ENCODE peak calls at places on chromosomes 2 and 18, in seven cellular contexts. One of them, this sample, is unnamed.

GRCh38 chr18:34772887-34773286 is 62.8 kb downstream of the DTNA start:
- DNase-seq in uterus: no peak
- DNase-seq in epithelial cell of esophagus: no peak
- DNase-seq in heart right ventricle: no peak
- DNase-seq in H9: no peak
- DNase-seq in cardiac muscle cell: peak; percentile 15
- DNase-seq in IMR-90: peak; percentile 79
- DNase-seq in this sample: no peak

GRCh38 chr18:32612651-32613050 is 142.0 kb upstream of the GAREM1 start:
- DNase-seq in uterus: no peak
- DNase-seq in epithelial cell of esophagus: no peak
- DNase-seq in heart right ventricle: no peak
- DNase-seq in H9: no peak
- DNase-seq in cardiac muscle cell: no peak
- DNase-seq in IMR-90: no peak
- DNase-seq in this sample: no peak

GRCh38 chr18:12393998-12394397 is 13.7 kb upstream of the PRELID3A start:
- DNase-seq in uterus: no peak
- DNase-seq in epithelial cell of esophagus: peak; percentile 50
- DNase-seq in heart right ventricle: no peak
- DNase-seq in H9: no peak
- DNase-seq in cardiac muscle cell: no peak
- DNase-seq in IMR-90: no peak
- DNase-seq in this sample: no peak

GRCh38 chr18:7617738-7618422 is 50.8 kb downstream of the PTPRM start:
- DNase-seq in uterus: peak; percentile 53
- DNase-seq in epithelial cell of esophagus: peak; percentile 51
- DNase-seq in heart right ventricle: peak; percentile 67
- DNase-seq in H9: no peak
- DNase-seq in cardiac muscle cell: peak; percentile 86
- DNase-seq in IMR-90: peak; percentile 70
- DNase-seq in this sample: no peak

GRCh38 chr18:9862686-9863085 is 23.1 kb upstream of the TXNDC2 start:
- DNase-seq in uterus: no peak
- DNase-seq in epithelial cell of esophagus: no peak
- DNase-seq in heart right ventricle: no peak
- DNase-seq in H9: no peak
- DNase-seq in cardiac muscle cell: no peak
- DNase-seq in IMR-90: no peak
- DNase-seq in this sample: no peak

GRCh38 chr2:206083602-206084467 is 2.1 kb downstream of the INO80D start:
- DNase-seq in uterus: no peak
- DNase-seq in epithelial cell of esophagus: peak; percentile 32
- DNase-seq in heart right ventricle: no peak
- DNase-seq in H9: peak; percentile 86
- DNase-seq in cardiac muscle cell: peak; percentile 7
- DNase-seq in IMR-90: no peak
- DNase-seq in this sample: no peak

GRCh38 chr2:58140508-58141072 is 94.0 kb downstream of the VRK2 start:
- DNase-seq in uterus: no peak
- DNase-seq in epithelial cell of esophagus: no peak
- DNase-seq in heart right ventricle: no peak
- DNase-seq in H9: no peak
- DNase-seq in cardiac muscle cell: no peak
- DNase-seq in IMR-90: peak; percentile 81
- DNase-seq in this sample: no peak

GRCh38 chr2:166344286-166345113 is 31.2 kb downstream of the SCN9A start:
- DNase-seq in uterus: no peak
- DNase-seq in epithelial cell of esophagus: peak; percentile 52
- DNase-seq in heart right ventricle: no peak
- DNase-seq in H9: no peak
- DNase-seq in cardiac muscle cell: peak; percentile 66
- DNase-seq in IMR-90: peak; percentile 87
- DNase-seq in this sample: no peak

DNA sequence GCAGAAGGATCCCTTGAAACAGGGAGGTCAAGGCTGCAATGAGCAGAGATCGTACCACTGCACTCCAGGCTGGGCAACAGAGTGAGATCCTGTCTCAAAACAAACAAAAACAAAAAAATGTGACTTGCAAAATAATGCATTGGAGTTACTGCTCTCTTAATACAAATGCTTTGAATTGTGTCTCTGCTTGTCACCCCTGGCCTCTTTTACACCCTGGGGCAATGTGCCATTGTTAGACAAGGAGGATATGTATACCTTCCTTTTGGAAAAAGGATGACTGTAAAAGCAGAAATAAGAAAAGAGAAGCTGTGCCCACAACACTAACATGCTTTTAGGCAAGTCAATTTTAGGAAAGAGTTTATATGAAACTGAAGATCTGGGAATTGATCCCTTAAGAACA is 20.8 kb upstream of the C2orf74 start:
- DNase-seq in uterus: no peak
- DNase-seq in epithelial cell of esophagus: no peak
- DNase-seq in heart right ventricle: no peak
- DNase-seq in H9: no peak
- DNase-seq in cardiac muscle cell: no peak
- DNase-seq in IMR-90: no peak
- DNase-seq in this sample: no peak
- TF ChIP-seq CTCF in uterus: no peak
- TF ChIP-seq CTCF in epithelial cell of esophagus: no peak
- TF ChIP-seq CTCF in heart right ventricle: no peak
- TF ChIP-seq CTCF in H9: no peak
- TF ChIP-seq CTCF in cardiac muscle cell: no peak
- TF ChIP-seq CTCF in IMR-90: no peak
- TF ChIP-seq CTCF in this sample: no peak

GRCh38 chr2:15269043-15269442 is 292.1 kb downstream of the NBAS start:
- DNase-seq in uterus: no peak
- DNase-seq in epithelial cell of esophagus: no peak
- DNase-seq in heart right ventricle: no peak
- DNase-seq in H9: no peak
- DNase-seq in cardiac muscle cell: no peak
- DNase-seq in IMR-90: no peak
- DNase-seq in this sample: no peak
- TF ChIP-seq CTCF in uterus: no peak
- TF ChIP-seq CTCF in epithelial cell of esophagus: no peak
- TF ChIP-seq CTCF in heart right ventricle: no peak
- TF ChIP-seq CTCF in H9: no peak
- TF ChIP-seq CTCF in cardiac muscle cell: no peak
- TF ChIP-seq CTCF in IMR-90: no peak
- TF ChIP-seq CTCF in this sample: no peak

GRCh38 chr2:127877136-127877535 is 8.6 kb downstream of the AMMECR1L start:
- DNase-seq in uterus: no peak
- DNase-seq in epithelial cell of esophagus: no peak
- DNase-seq in heart right ventricle: no peak
- DNase-seq in H9: no peak
- DNase-seq in cardiac muscle cell: no peak
- DNase-seq in IMR-90: no peak
- DNase-seq in this sample: no peak

GRCh38 chr2:127877626-127878025 is 8.1 kb downstream of the AMMECR1L start:
- DNase-seq in uterus: no peak
- DNase-seq in epithelial cell of esophagus: no peak
- DNase-seq in heart right ventricle: no peak
- DNase-seq in H9: no peak
- DNase-seq in cardiac muscle cell: no peak
- DNase-seq in IMR-90: peak; percentile 36
- DNase-seq in this sample: no peak

GRCh38 chr2:127873707-127874303 is 12.0 kb downstream of the AMMECR1L start:
- DNase-seq in uterus: no peak
- DNase-seq in epithelial cell of esophagus: no peak
- DNase-seq in heart right ventricle: no peak
- DNase-seq in H9: no peak
- DNase-seq in cardiac muscle cell: no peak
- DNase-seq in IMR-90: no peak
- DNase-seq in this sample: no peak

GRCh38 chr2:127874378-127875271 is 11.1 kb downstream of the AMMECR1L start:
- DNase-seq in uterus: no peak
- DNase-seq in epithelial cell of esophagus: no peak
- DNase-seq in heart right ventricle: no peak
- DNase-seq in H9: no peak
- DNase-seq in cardiac muscle cell: no peak
- DNase-seq in IMR-90: no peak
- DNase-seq in this sample: no peak

GRCh38 chr2:127872354-127872753 is 13.4 kb downstream of the AMMECR1L start:
- DNase-seq in uterus: no peak
- DNase-seq in epithelial cell of esophagus: no peak
- DNase-seq in heart right ventricle: no peak
- DNase-seq in H9: no peak
- DNase-seq in cardiac muscle cell: no peak
- DNase-seq in IMR-90: no peak
- DNase-seq in this sample: no peak
- TF ChIP-seq CTCF in uterus: no peak
- TF ChIP-seq CTCF in epithelial cell of esophagus: no peak
- TF ChIP-seq CTCF in heart right ventricle: no peak
- TF ChIP-seq CTCF in H9: no peak
- TF ChIP-seq CTCF in cardiac muscle cell: no peak
- TF ChIP-seq CTCF in IMR-90: no peak
- TF ChIP-seq CTCF in this sample: no peak

GRCh38 chr2:8607591-8607990 is 74.3 kb upstream of the ID2 start:
- DNase-seq in uterus: no peak
- DNase-seq in epithelial cell of esophagus: no peak
- DNase-seq in heart right ventricle: no peak
- DNase-seq in H9: no peak
- DNase-seq in cardiac muscle cell: peak; percentile 21
- DNase-seq in IMR-90: peak; percentile 80
- DNase-seq in this sample: no peak

GRCh38 chr2:8606226-8606625 is 75.6 kb upstream of the ID2 start:
- DNase-seq in uterus: no peak
- DNase-seq in epithelial cell of esophagus: no peak
- DNase-seq in heart right ventricle: no peak
- DNase-seq in H9: no peak
- DNase-seq in cardiac muscle cell: no peak
- DNase-seq in IMR-90: no peak
- DNase-seq in this sample: no peak

GRCh38 chr2:8606649-8607550 is 75.0 kb upstream of the ID2 start:
- DNase-seq in uterus: no peak
- DNase-seq in epithelial cell of esophagus: no peak
- DNase-seq in heart right ventricle: no peak
- DNase-seq in H9: no peak
- DNase-seq in cardiac muscle cell: no peak
- DNase-seq in IMR-90: no peak
- DNase-seq in this sample: no peak

GRCh38 chr2:8609357-8609804 is 72.5 kb upstream of the ID2 start:
- DNase-seq in uterus: no peak
- DNase-seq in epithelial cell of esophagus: no peak
- DNase-seq in heart right ventricle: no peak
- DNase-seq in H9: peak; percentile 40
- DNase-seq in cardiac muscle cell: peak; percentile 20
- DNase-seq in IMR-90: no peak
- DNase-seq in this sample: no peak

GRCh38 chr2:8608411-8608954 is 73.4 kb upstream of the ID2 start:
- DNase-seq in uterus: no peak
- DNase-seq in epithelial cell of esophagus: no peak
- DNase-seq in heart right ventricle: no peak
- DNase-seq in H9: no peak
- DNase-seq in cardiac muscle cell: no peak
- DNase-seq in IMR-90: no peak
- DNase-seq in this sample: no peak
- TF ChIP-seq CTCF in uterus: no peak
- TF ChIP-seq CTCF in epithelial cell of esophagus: no peak
- TF ChIP-seq CTCF in heart right ventricle: no peak
- TF ChIP-seq CTCF in H9: no peak
- TF ChIP-seq CTCF in cardiac muscle cell: no peak
- TF ChIP-seq CTCF in IMR-90: no peak
- TF ChIP-seq CTCF in this sample: no peak

DNA sequence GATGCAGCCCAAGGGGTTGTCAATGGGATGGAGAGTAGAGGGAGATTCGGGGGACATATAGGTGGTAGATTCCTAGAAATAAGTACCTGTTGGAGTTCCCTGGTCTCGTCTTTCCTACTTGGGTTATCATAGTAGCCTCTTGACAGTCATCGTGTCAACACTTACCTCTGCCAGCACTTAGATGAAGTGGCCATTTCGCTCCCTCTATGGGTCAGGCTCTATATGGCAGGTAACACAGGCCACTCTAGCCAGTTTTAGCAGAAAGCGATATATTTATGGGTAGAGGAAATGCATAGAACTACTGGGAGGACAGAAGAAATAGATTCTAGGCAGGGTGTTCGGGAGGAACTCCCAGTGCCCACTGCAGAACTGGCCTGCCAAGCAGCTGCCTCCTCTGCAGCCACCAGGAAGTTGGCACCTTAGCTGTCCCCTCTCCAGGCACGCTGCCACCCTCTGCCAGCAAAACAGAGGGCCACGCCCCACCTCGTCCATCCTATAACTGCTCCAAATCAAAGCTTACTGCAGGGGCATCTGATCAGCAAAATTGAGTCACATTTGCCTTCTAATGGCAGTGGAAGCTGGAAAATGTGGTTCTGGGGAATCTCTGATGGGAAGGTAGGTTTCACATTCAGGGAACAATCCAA is 181.3 kb downstream of the INSIG2 start:
- DNase-seq in uterus: no peak
- DNase-seq in epithelial cell of esophagus: peak; percentile 60
- DNase-seq in heart right ventricle: no peak
- DNase-seq in H9: no peak
- DNase-seq in cardiac muscle cell: no peak
- DNase-seq in IMR-90: no peak
- DNase-seq in this sample: no peak
- TF ChIP-seq CTCF in uterus: no peak
- TF ChIP-seq CTCF in epithelial cell of esophagus: peak; percentile 52
- TF ChIP-seq CTCF in heart right ventricle: no peak
- TF ChIP-seq CTCF in H9: peak; percentile 65
- TF ChIP-seq CTCF in cardiac muscle cell: no peak
- TF ChIP-seq CTCF in IMR-90: no peak
- TF ChIP-seq CTCF in this sample: no peak

DNA sequence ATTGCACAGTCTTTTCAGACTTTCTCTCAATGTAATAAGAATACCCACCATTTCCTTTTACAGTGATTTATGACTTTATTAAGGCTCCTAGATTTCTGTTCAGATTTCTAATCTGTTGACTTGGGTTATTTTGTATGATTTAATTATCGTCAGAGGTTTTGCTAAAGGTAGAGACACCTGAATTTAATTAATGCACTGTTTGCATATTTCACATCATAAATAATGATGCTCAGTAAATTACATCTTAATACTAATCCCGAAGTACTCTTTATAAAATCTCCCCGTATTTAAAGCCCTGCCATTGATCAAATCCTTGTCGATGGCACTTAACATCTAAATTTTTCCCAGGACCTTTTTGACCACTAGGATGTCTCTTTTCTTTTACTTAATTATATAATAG is 399.9 kb downstream of the MEIS1 start:
- DNase-seq in uterus: no peak
- DNase-seq in epithelial cell of esophagus: no peak
- DNase-seq in heart right ventricle: no peak
- DNase-seq in H9: no peak
- DNase-seq in cardiac muscle cell: no peak
- DNase-seq in IMR-90: no peak
- DNase-seq in this sample: no peak
- TF ChIP-seq CTCF in uterus: no peak
- TF ChIP-seq CTCF in epithelial cell of esophagus: no peak
- TF ChIP-seq CTCF in heart right ventricle: no peak
- TF ChIP-seq CTCF in H9: no peak
- TF ChIP-seq CTCF in cardiac muscle cell: no peak
- TF ChIP-seq CTCF in IMR-90: no peak
- TF ChIP-seq CTCF in this sample: no peak

GRCh38 chr18:5890606-5891360 is 4.5 kb downstream of the TMEM200C start:
- DNase-seq in uterus: no peak
- DNase-seq in epithelial cell of esophagus: peak; percentile 10
- DNase-seq in heart right ventricle: no peak
- DNase-seq in H9: peak; percentile 70
- DNase-seq in cardiac muscle cell: peak; percentile 34
- DNase-seq in IMR-90: no peak
- DNase-seq in this sample: no peak
- TF ChIP-seq CTCF in uterus: peak; percentile 46
- TF ChIP-seq CTCF in epithelial cell of esophagus: no peak
- TF ChIP-seq CTCF in heart right ventricle: peak; percentile 76
- TF ChIP-seq CTCF in H9: peak; percentile 65
- TF ChIP-seq CTCF in cardiac muscle cell: peak; percentile 33
- TF ChIP-seq CTCF in IMR-90: peak; percentile 28
- TF ChIP-seq CTCF in this sample: peak; percentile 29